ENCODE peak calls at places on chromosomes 16 and 17, in nine cellular contexts. O is GM23338; J is ELR; R is GOT3; A is Right ventricle myocardium inferior; Z is GM13976; H is stimulated activated CD4-positive, alpha-beta T cell treated with anti-CD3 and anti-CD28 coated beads, Interleukin-12 subunit alpha, Interleukin-12 subunit beta, amount 100 ng/mL, for 4 hours; X is aorta; C is right cardiac atrium. N is an unnamed sample.

GRCh38 chr16:62445909-62446308 is 409.7 kb upstream of the CDH8 start:
- DNase-seq in Z (no peak), J (no peak), A (no peak), H (no peak), O (no peak), X (no peak), C (no peak), R (no peak), N (no peak)

GRCh38 chr17:71494045-71494444 is 626.8 kb upstream of the SOX9 start:
- DNase-seq in C (no peak), Z (no peak), J (no peak), R (no peak), X (no peak), O (no peak), A (no peak), H (no peak), N (peak; percentile 56)

GRCh38 chr16:740764-741505 is at the start of gene CIAO3:
- DNase-seq in H (peak; percentile 92), J (peak; percentile 91), R (peak; percentile 76), C (peak; percentile 96), O (peak; percentile 96), X (peak; percentile 96), Z (peak; percentile 97), A (peak; percentile 95), N (peak; percentile 56)

GRCh38 chr16:86709103-86709502 is 130.8 kb downstream of the FOXL1 start:
- DNase-seq in O (no peak), X (no peak), J (no peak), R (no peak), A (no peak), C (no peak), H (no peak), Z (no peak), N (no peak)

GRCh38 chr16:65224994-65225393 is 103.1 kb upstream of the CDH11 start:
- DNase-seq in J (no peak), A (no peak), C (no peak), H (no peak), Z (no peak), O (peak; percentile 14), X (no peak), R (no peak), N (no peak)

GRCh38 chr17:75875182-75875939 is 3.0 kb downstream of the TRIM47 start:
- DNase-seq in A (no peak), R (no peak), X (peak; percentile 88), Z (no peak), C (peak; percentile 57), O (no peak), J (no peak), H (no peak), N (no peak)

GRCh38 chr17:5785867-5786509 is 201.7 kb upstream of the NLRP1 start:
- DNase-seq in O (no peak), R (no peak), J (peak; percentile 76), A (no peak), X (no peak), H (no peak), C (no peak), Z (peak; percentile 45), N (no peak)

GRCh38 chr17:57210224-57210553 is 46.1 kb upstream of the MSI2 start:
- DNase-seq in X (no peak), C (no peak), Z (no peak), O (no peak), H (no peak), R (no peak), J (peak; percentile 71), A (no peak), N (no peak)

GRCh38 chr17:63646492-63646815 is 24.2 kb downstream of the MAP3K3 start:
- DNase-seq in A (no peak), Z (peak; percentile 67), J (no peak), H (no peak), O (no peak), R (no peak), X (no peak), C (no peak), N (no peak)

GRCh38 chr17:10304758-10305300 is 68.0 kb downstream of the MYH13 start:
- DNase-seq in Z (no peak), J (no peak), C (no peak), X (no peak), O (no peak), H (no peak), A (no peak), R (no peak), N (no peak)

GRCh38 chr17:36661688-36662087 is 60.3 kb downstream of the MRM1 start:
- DNase-seq in J (no peak), O (no peak), Z (no peak), H (no peak), C (no peak), A (peak; percentile 45), X (no peak), R (no peak), N (no peak)

GRCh38 chr17:5582177-5582885 is 2.0 kb downstream of the NLRP1 start:
- DNase-seq in C (no peak), A (no peak), O (no peak), R (no peak), H (no peak), J (no peak), X (no peak), Z (no peak), N (no peak)

GRCh38 chr16:56729351-56729735 is 586 bp upstream of the NUP93 start:
- DNase-seq in C (no peak), J (no peak), H (no peak), Z (no peak), X (no peak), R (no peak), O (no peak), A (no peak), N (no peak)

GRCh38 chr16:88489163-88489721 is 36.2 kb downstream of the ZFPM1 start:
- DNase-seq in C (no peak), X (no peak), R (no peak), A (no peak), O (no peak), H (no peak), Z (no peak), J (no peak), N (no peak)

GRCh38 chr16:9965079-9965478 is 217.1 kb downstream of the GRIN2A start:
- DNase-seq in H (no peak), A (no peak), X (no peak), J (no peak), Z (no peak), O (no peak), C (no peak), R (no peak), N (no peak)

GRCh38 chr16:4593069-4593468 is 21.6 kb downstream of the UBALD1 start:
- DNase-seq in R (no peak), A (no peak), O (peak; percentile 68), X (no peak), C (peak; percentile 20), J (no peak), H (no peak), Z (no peak), N (no peak)

GRCh38 chr17:81378941-81379511 is 16.2 kb upstream of the BAHCC1 start:
- DNase-seq in C (peak; percentile 54), R (no peak), O (no peak), H (no peak), A (peak; percentile 23), Z (no peak), X (no peak), J (no peak), N (no peak)

GRCh38 chr16:7124242-7124641 is 208.4 kb upstream of the RBFOX1 start:
- DNase-seq in A (no peak), Z (no peak), X (no peak), C (no peak), H (no peak), O (no peak), J (no peak), R (no peak), N (no peak)

GRCh38 chr17:65677932-65678331 is 116.5 kb upstream of the AXIN2 start:
- DNase-seq in R (no peak), J (peak; percentile 82), C (no peak), H (no peak), Z (no peak), O (no peak), X (no peak), A (no peak), N (no peak)

GRCh38 chr17:13953871-13954270 is 115.4 kb upstream of the COX10 start:
- DNase-seq in J (peak; percentile 20), H (no peak), O (no peak), X (no peak), Z (no peak), A (no peak), C (no peak), R (no peak), N (peak; percentile 37)

GRCh38 chr17:20925091-20925490 is 117.7 kb downstream of the USP22 start:
- DNase-seq in C (no peak), R (no peak), X (no peak), J (peak; percentile 32), A (no peak), Z (no peak), H (no peak), O (no peak), N (no peak)

GRCh38 chr16:25289466-25289865 is 31.8 kb upstream of the ZKSCAN2 start:
- DNase-seq in A (no peak), C (no peak), Z (no peak), X (no peak), J (no peak), R (no peak), H (no peak), O (no peak), N (no peak)

GRCh38 chr17:16477255-16477654 is 14.7 kb downstream of the LRRC75A start:
- DNase-seq in R (no peak), C (peak; percentile 71), A (no peak), X (no peak), H (no peak), J (peak; percentile 95), O (no peak), Z (no peak), N (peak; percentile 39)

GRCh38 chr16:86906608-86907007 is 328.3 kb downstream of the FOXL1 start:
- DNase-seq in J (no peak), R (no peak), Z (no peak), H (no peak), O (no peak), A (no peak), X (no peak), C (no peak), N (no peak)

GRCh38 chr17:8038954-8039610 is at the start of gene ALOX15B:
- DNase-seq in H (no peak), J (no peak), C (no peak), R (no peak), X (peak; percentile 72), A (no peak), Z (no peak), O (peak; percentile 77), N (no peak)

GRCh38 chr16:89615596-89616090 is 2.2 kb downstream of the DPEP1 start:
- DNase-seq in X (no peak), A (no peak), R (no peak), J (peak; percentile 47), C (no peak), Z (peak; percentile 82), O (peak; percentile 68), H (no peak), N (no peak)

GRCh38 chr16:745739-746138 is 4.9 kb upstream of the CIAO3 start:
- DNase-seq in J (peak; percentile 43), H (no peak), Z (peak; percentile 81), C (no peak), X (no peak), R (no peak), A (peak; percentile 50), O (peak; percentile 91), N (no peak)

GRCh38 chr17:59842901-59843652 is 49.7 kb downstream of the TUBD1 start:
- DNase-seq in H (peak; percentile 64), C (no peak), A (no peak), X (peak; percentile 86), Z (no peak), R (peak; percentile 44), O (peak; percentile 31), J (peak; percentile 99), N (peak; percentile 99)

GRCh38 chr16:66947302-66948033 is 12.2 kb downstream of the CES2 start:
- DNase-seq in J (peak; percentile 90), O (peak; percentile 94), A (peak; percentile 80), C (peak; percentile 86), Z (peak; percentile 90), H (peak; percentile 80), X (peak; percentile 92), R (peak; percentile 46), N (peak; percentile 53)

GRCh38 chr16:30551781-30552180 is 6.4 kb downstream of the ZNF764 start:
- DNase-seq in A (no peak), R (no peak), O (no peak), J (no peak), H (peak; percentile 59), C (peak; percentile 49), X (no peak), Z (peak; percentile 72), N (no peak)

GRCh38 chr16:87416826-87417471 is 24.8 kb downstream of the MAP1LC3B start:
- DNase-seq in H (peak; percentile 28), X (peak; percentile 58), Z (no peak), R (no peak), O (no peak), J (peak; percentile 78), C (no peak), A (peak; percentile 68), N (peak; percentile 25)

N was measured in AG09309.